ENCODE peak calls at places on chromosome 3, in four cellular contexts. B is K562, V is HepG2, P is GM12878. L is an unnamed sample.
A peak's percentile ranks its signal among the peaks of the same experiment; 100 is the strongest.

GRCh38 chr3:114745322-114746240 is 401.5 kb downstream of the ZBTB20 start:
- DNase-seq in V (peak; percentile 91), B (no peak), P (no peak), L (no peak)

GRCh38 chr3:29171583-29171990 is 109.3 kb upstream of the RBMS3 start:
- DNase-seq in P (no peak), B (no peak), V (no peak), L (no peak)

GRCh38 chr3:57646723-57647122 is 46.2 kb downstream of the DENND6A start:
- DNase-seq in P (no peak), B (peak; percentile 5), V (no peak), L (no peak)

GRCh38 chr3:98986073-98986472 is 84.6 kb upstream of the DCBLD2 start:
- DNase-seq in V (peak; percentile 68), B (no peak), P (no peak), L (peak; percentile 43)

GRCh38 chr3:13687409-13687989 is 138.6 kb downstream of the FBLN2 start:
- DNase-seq in B (no peak), V (no peak), P (no peak), L (no peak)

GRCh38 chr3:190077646-190078045 is 43.1 kb downstream of the P3H2 start:
- DNase-seq in P (no peak), V (no peak), B (no peak), L (no peak)

GRCh38 chr3:184322731-184323487 is 8.5 kb downstream of the EIF4G1 start:
- DNase-seq in V (no peak), B (no peak), P (no peak), L (no peak)

GRCh38 chr3:126133606-126134005 is 46.8 kb downstream of the ALDH1L1 start:
- DNase-seq in B (no peak), P (no peak), V (no peak), L (no peak)

GRCh38 chr3:61667417-61668213 is 106.2 kb downstream of the PTPRG start:
- DNase-seq in P (no peak), V (no peak), B (no peak), L (no peak)

GRCh38 chr3:195001961-195002861 is 268.7 kb downstream of the XXYLT1 start:
- DNase-seq in V (peak; percentile 65), P (peak; percentile 4), B (peak; percentile 81), L (peak; percentile 61)

GRCh38 chr3:36494461-36495109 is 114.3 kb downstream of the STAC start:
- DNase-seq in V (no peak), B (no peak), P (no peak), L (no peak)

GRCh38 chr3:3288288-3288687 is 108.8 kb upstream of the CRBN start:
- DNase-seq in P (no peak), V (no peak), B (no peak), L (no peak)

GRCh38 chr3:46612324-46612723 is at the start of gene FAM240A:
- DNase-seq in V (no peak), P (no peak), B (no peak), L (no peak)

GRCh38 chr3:54891540-54891897 is 36.3 kb downstream of the LRTM1 start:
- DNase-seq in B (peak; percentile 58), P (no peak), V (peak; percentile 42), L (peak; percentile 69)

GRCh38 chr3:65245133-65246076 is 557.6 kb upstream of the ADAMTS9 start:
- DNase-seq in V (no peak), B (no peak), P (no peak), L (no peak)

GRCh38 chr3:56837196-56837955 is 35.6 kb upstream of the ARHGEF3 start:
- DNase-seq in V (no peak), P (peak; percentile 21), B (no peak), L (no peak)

GRCh38 chr3:78013653-78014052 is 973.8 kb downstream of the ROBO2 start:
- DNase-seq in V (no peak), P (no peak), B (no peak), L (no peak)

GRCh38 chr3:187518207-187518606 is 150.0 kb downstream of the RTP4 start:
- DNase-seq in P (no peak), V (no peak), B (no peak), L (no peak)

GRCh38 chr3:8964436-8965370 is 1.4 kb upstream of the RAD18 start:
- DNase-seq in V (peak; percentile 83), B (no peak), P (no peak), L (no peak)

GRCh38 chr3:72193768-72194463 is 409.0 kb upstream of the PROK2 start:
- DNase-seq in P (no peak), B (no peak), V (no peak), L (no peak)

GRCh38 chr3:50100956-50101845 is 12.5 kb downstream of the RBM5 start:
- DNase-seq in V (no peak), P (no peak), B (no peak), L (no peak)

GRCh38 chr3:45180899-45181298 is 34.7 kb upstream of the CDCP1 start:
- DNase-seq in P (no peak), V (no peak), B (no peak), L (no peak)

GRCh38 chr3:71641669-71642068 is 58.1 kb upstream of the FOXP1 start:
- DNase-seq in P (peak; percentile 7), B (peak; percentile 83), V (peak; percentile 33), L (peak; percentile 28)

GRCh38 chr3:72593881-72594397 is 254.3 kb downstream of the SHQ1 start:
- DNase-seq in P (no peak), B (no peak), V (no peak), L (no peak)

GRCh38 chr3:7205535-7206331 is 344.8 kb downstream of the GRM7 start:
- DNase-seq in V (no peak), P (peak; percentile 41), B (no peak), L (no peak)
- TF ChIP-seq TARDBP in V (no peak), P (no peak), B (no peak), L (no peak)

GRCh38 chr3:17638351-17638750 is 104.1 kb downstream of the TBC1D5 start:
- DNase-seq in B (no peak), V (no peak), P (no peak), L (no peak)

GRCh38 chr3:17639765-17640164 is 102.7 kb downstream of the TBC1D5 start:
- DNase-seq in B (no peak), V (peak; percentile 92), P (no peak), L (no peak)

GRCh38 chr3:17639257-17639656 is 103.2 kb downstream of the TBC1D5 start:
- DNase-seq in P (no peak), V (no peak), B (no peak), L (no peak)

GRCh38 chr3:17642474-17642873 is 100.0 kb downstream of the TBC1D5 start:
- DNase-seq in P (no peak), B (no peak), V (no peak), L (no peak)

GRCh38 chr3:17640466-17640865 is 102.0 kb downstream of the TBC1D5 start:
- DNase-seq in B (no peak), P (no peak), V (no peak), L (no peak)
- TF ChIP-seq FOXK2 in B (no peak), P (no peak), V (no peak), L (no peak)

DNA sequence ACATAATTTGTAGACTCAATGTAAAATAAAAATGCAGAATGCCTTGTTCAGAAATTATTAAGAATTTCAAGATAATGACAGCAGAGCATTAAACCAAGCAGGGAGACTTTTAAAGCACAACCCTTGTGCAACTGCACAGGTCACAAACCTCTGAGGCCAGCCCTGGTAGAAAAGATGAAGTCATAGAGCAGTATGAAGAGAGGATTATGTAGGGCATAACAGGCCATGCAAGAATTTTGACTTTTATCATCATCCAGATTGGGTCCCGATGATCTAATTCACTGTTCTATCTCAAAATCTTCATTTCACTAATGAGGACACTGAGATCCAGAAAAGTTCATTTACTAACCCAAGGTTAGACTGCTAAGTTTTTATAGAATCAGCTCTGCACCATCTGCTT is 388.5 kb downstream of the NAALADL2 start:
- DNase-seq in B (no peak), P (no peak), V (no peak), L (no peak)
- TF ChIP-seq TARDBP in B (no peak), P (no peak), V (no peak), L (no peak)

GRCh38 chr3:119235151-119235550 is 5.5 kb downstream of the B4GALT4 start:
- DNase-seq in P (no peak), B (no peak), V (no peak), L (no peak)

GRCh38 chr3:119239421-119239820 is 1.3 kb downstream of the B4GALT4 start:
- DNase-seq in V (no peak), B (no peak), P (no peak), L (no peak)

GRCh38 chr3:119234610-119235009 is 6.1 kb downstream of the B4GALT4 start:
- DNase-seq in B (no peak), P (no peak), V (no peak), L (no peak)

GRCh38 chr3:119237299-119237698 is 3.4 kb downstream of the B4GALT4 start:
- DNase-seq in P (no peak), V (no peak), B (no peak), L (no peak)

DNA sequence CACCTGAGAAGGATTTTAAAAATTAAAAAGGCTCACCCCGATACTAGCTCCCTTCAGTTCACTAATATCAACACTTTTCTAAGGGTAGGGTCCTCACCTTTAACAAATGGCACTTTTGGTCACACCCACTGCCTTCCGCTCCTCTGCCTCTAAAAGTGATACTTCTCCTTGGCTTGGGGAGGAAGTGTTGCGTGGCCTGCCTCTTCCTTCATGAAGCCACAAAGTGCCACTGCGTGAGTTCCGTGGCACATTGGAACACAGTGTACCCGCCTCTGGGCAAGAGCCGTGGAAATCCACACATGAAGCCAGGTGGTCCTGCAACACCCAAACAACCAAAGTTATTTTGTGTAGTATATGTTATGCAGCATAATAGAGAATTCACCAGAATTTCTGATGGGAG is 3.9 kb downstream of the B4GALT4 start:
- DNase-seq in V (no peak), P (no peak), B (no peak), L (no peak)
- TF ChIP-seq FOXK2 in V (no peak), P (no peak), B (no peak), L (no peak)

DNA sequence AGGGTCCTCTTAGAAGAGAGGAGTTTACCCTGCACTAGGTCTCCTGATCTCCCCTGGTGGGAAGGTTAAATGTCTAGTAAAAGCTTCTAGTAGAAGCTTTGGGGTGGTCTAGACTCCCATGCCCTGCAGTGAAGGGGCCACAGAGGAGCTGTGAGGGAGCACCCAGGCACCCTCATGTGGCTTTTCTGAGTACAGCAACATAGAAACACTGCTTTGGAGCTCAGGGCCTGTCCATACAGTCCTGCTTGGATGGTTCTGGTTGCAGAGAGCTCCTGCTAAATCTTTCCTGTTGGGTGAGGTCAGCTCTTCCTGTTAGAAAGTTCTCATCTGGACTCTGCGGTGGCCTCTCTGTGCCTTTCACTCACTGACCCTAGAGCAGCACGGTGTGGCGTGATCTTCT is 47.8 kb downstream of the GPD1L start:
- DNase-seq in B (peak; percentile 25), V (peak; percentile 18), P (no peak), L (peak; percentile 30)
- TF ChIP-seq TARDBP in B (no peak), V (no peak), P (no peak), L (no peak)

GRCh38 chr3:51354172-51354571 is 30.9 kb upstream of the MANF start:
- DNase-seq in P (no peak), V (no peak), B (no peak), L (no peak)

GRCh38 chr3:51353566-51354140 is 31.4 kb upstream of the MANF start:
- DNase-seq in B (no peak), P (no peak), V (no peak), L (no peak)

GRCh38 chr3:51355891-51356578 is 29.1 kb upstream of the MANF start:
- DNase-seq in P (no peak), B (no peak), V (no peak), L (no peak)

GRCh38 chr3:51353131-51353530 is 32.0 kb upstream of the MANF start:
- DNase-seq in V (no peak), P (no peak), B (no peak), L (no peak)

GRCh38 chr3:51354766-51355615 is 30.1 kb upstream of the MANF start:
- DNase-seq in V (no peak), B (no peak), P (no peak), L (no peak)
- TF ChIP-seq FOXK2 in V (no peak), B (no peak), P (no peak), L (no peak)

L was measured in HEK293T.